ENCODE peak calls at places on chromosomes 2 and 18, in nine cellular contexts. One of them, this sample, is unnamed.

GRCh38 chr2:130391872-130392670 is 36.2 kb downstream of the PTPN18 start:
- DNase-seq in H9: no peak
- DNase-seq in left ventricle myocardium inferior: no peak
- DNase-seq in heart right ventricle: no peak
- DNase-seq in pancreas: no peak
- DNase-seq in esophagus squamous epithelium: no peak
- DNase-seq in lung: no peak
- DNase-seq in fibroblast of lung: peak; percentile 25
- DNase-seq in cardiac muscle cell: peak; percentile 53
- DNase-seq in this sample: no peak

GRCh38 chr2:160513120-160513519 is 19.5 kb upstream of the RBMS1 start:
- DNase-seq in cardiac muscle cell: no peak
- DNase-seq in left ventricle myocardium inferior: no peak
- DNase-seq in H9: no peak
- DNase-seq in heart right ventricle: peak; percentile 29
- DNase-seq in esophagus squamous epithelium: no peak
- DNase-seq in pancreas: no peak
- DNase-seq in lung: no peak
- DNase-seq in fibroblast of lung: no peak
- DNase-seq in this sample: no peak

GRCh38 chr2:207082619-207083018 is 83.1 kb downstream of the KLF7 start:
- DNase-seq in cardiac muscle cell: no peak
- DNase-seq in heart right ventricle: no peak
- DNase-seq in lung: no peak
- DNase-seq in left ventricle myocardium inferior: no peak
- DNase-seq in fibroblast of lung: no peak
- DNase-seq in pancreas: no peak
- DNase-seq in esophagus squamous epithelium: no peak
- DNase-seq in H9: no peak
- DNase-seq in this sample: no peak

GRCh38 chr2:83584674-83585073 is 874.4 kb downstream of the SUCLG1 start:
- DNase-seq in esophagus squamous epithelium: no peak
- DNase-seq in cardiac muscle cell: peak; percentile 11
- DNase-seq in lung: no peak
- DNase-seq in H9: no peak
- DNase-seq in heart right ventricle: no peak
- DNase-seq in left ventricle myocardium inferior: no peak
- DNase-seq in pancreas: no peak
- DNase-seq in fibroblast of lung: peak; percentile 40
- DNase-seq in this sample: no peak

GRCh38 chr2:55459741-55460274 is 40.2 kb upstream of the CCDC88A start:
- DNase-seq in heart right ventricle: no peak
- DNase-seq in left ventricle myocardium inferior: no peak
- DNase-seq in H9: no peak
- DNase-seq in pancreas: no peak
- DNase-seq in fibroblast of lung: no peak
- DNase-seq in lung: no peak
- DNase-seq in cardiac muscle cell: no peak
- DNase-seq in esophagus squamous epithelium: no peak
- DNase-seq in this sample: no peak

GRCh38 chr2:166959556-166959955 is 71.3 kb downstream of the XIRP2 start:
- DNase-seq in lung: no peak
- DNase-seq in fibroblast of lung: no peak
- DNase-seq in cardiac muscle cell: no peak
- DNase-seq in esophagus squamous epithelium: no peak
- DNase-seq in left ventricle myocardium inferior: no peak
- DNase-seq in H9: no peak
- DNase-seq in heart right ventricle: no peak
- DNase-seq in pancreas: no peak
- DNase-seq in this sample: no peak

GRCh38 chr2:236935131-236935530 is 150.6 kb upstream of the COPS8 start:
- DNase-seq in esophagus squamous epithelium: no peak
- DNase-seq in left ventricle myocardium inferior: no peak
- DNase-seq in pancreas: no peak
- DNase-seq in heart right ventricle: no peak
- DNase-seq in H9: no peak
- DNase-seq in fibroblast of lung: no peak
- DNase-seq in cardiac muscle cell: no peak
- DNase-seq in lung: peak; percentile 22
- DNase-seq in this sample: no peak

GRCh38 chr2:175889557-175890355 is 112.3 kb downstream of the LNPK start:
- DNase-seq in heart right ventricle: no peak
- DNase-seq in H9: no peak
- DNase-seq in left ventricle myocardium inferior: no peak
- DNase-seq in cardiac muscle cell: no peak
- DNase-seq in lung: no peak
- DNase-seq in pancreas: no peak
- DNase-seq in esophagus squamous epithelium: no peak
- DNase-seq in fibroblast of lung: no peak
- DNase-seq in this sample: no peak

GRCh38 chr18:77422974-77423373 is 173.3 kb downstream of the GALR1 start:
- DNase-seq in cardiac muscle cell: no peak
- DNase-seq in esophagus squamous epithelium: no peak
- DNase-seq in heart right ventricle: no peak
- DNase-seq in lung: no peak
- DNase-seq in fibroblast of lung: no peak
- DNase-seq in left ventricle myocardium inferior: no peak
- DNase-seq in H9: no peak
- DNase-seq in pancreas: no peak
- DNase-seq in this sample: no peak

GRCh38 chr2:6823111-6823510 is 42.6 kb downstream of the CMPK2 start:
- DNase-seq in H9: no peak
- DNase-seq in cardiac muscle cell: peak; percentile 21
- DNase-seq in lung: no peak
- DNase-seq in left ventricle myocardium inferior: no peak
- DNase-seq in fibroblast of lung: peak; percentile 68
- DNase-seq in pancreas: no peak
- DNase-seq in heart right ventricle: no peak
- DNase-seq in esophagus squamous epithelium: no peak
- DNase-seq in this sample: no peak

GRCh38 chr2:12769492-12770105 is 52.9 kb downstream of the TRIB2 start:
- DNase-seq in esophagus squamous epithelium: no peak
- DNase-seq in H9: no peak
- DNase-seq in fibroblast of lung: no peak
- DNase-seq in heart right ventricle: peak; percentile 65
- DNase-seq in lung: no peak
- DNase-seq in pancreas: no peak
- DNase-seq in left ventricle myocardium inferior: peak; percentile 73
- DNase-seq in cardiac muscle cell: peak; percentile 79
- DNase-seq in this sample: no peak

DNA sequence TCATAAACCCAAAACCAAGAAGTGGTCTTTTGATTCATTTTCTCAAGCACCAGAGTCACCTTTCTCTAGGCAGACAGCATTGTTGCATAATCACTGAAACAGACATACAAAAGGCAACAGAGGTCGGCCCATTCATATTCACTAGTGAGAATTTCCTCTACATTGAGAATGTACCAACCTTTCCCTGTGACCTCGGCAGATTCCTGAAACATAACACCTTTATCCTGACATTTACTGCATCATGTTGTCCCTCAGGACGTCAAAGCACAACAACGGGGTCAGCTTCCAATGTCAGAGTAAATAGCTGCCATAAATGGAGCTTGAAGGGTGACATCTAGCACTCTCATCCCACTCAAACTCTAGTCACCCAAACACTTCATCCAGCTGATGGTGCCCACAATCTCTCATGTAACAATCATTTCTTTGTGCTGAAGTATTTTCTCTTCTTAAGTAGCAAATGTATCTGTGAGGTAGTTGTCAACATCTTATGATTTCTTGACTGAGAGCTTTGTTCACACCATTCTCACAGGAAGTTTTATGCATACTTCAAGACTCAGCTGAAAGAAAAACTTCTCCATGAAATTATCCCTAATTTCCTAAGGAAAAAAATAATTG is 802.6 kb upstream of the CHAC2 start:
- DNase-seq in cardiac muscle cell: no peak
- DNase-seq in fibroblast of lung: no peak
- DNase-seq in pancreas: no peak
- DNase-seq in lung: no peak
- DNase-seq in H9: no peak
- DNase-seq in left ventricle myocardium inferior: no peak
- DNase-seq in heart right ventricle: no peak
- DNase-seq in esophagus squamous epithelium: no peak
- DNase-seq in this sample: no peak
- H3K4me1 ChIP-seq in cardiac muscle cell: no peaks in the 10 kb centered on the region
- H3K4me1 ChIP-seq in fibroblast of lung: no peaks in the 10 kb centered on the region
- H3K4me1 ChIP-seq in pancreas: peaks cover 5% of the 10 kb centered on the region
- H3K4me1 ChIP-seq in lung: no peaks in the 10 kb centered on the region
- H3K4me1 ChIP-seq in H9: peaks cover 3% of the 10 kb centered on the region
- H3K4me1 ChIP-seq in left ventricle myocardium inferior: no peaks in the 10 kb centered on the region
- H3K4me1 ChIP-seq in heart right ventricle: no peaks in the 10 kb centered on the region
- H3K4me1 ChIP-seq in esophagus squamous epithelium: no peaks in the 10 kb centered on the region
- H3K4me1 ChIP-seq in this sample: no peaks in the 10 kb centered on the region

DNA sequence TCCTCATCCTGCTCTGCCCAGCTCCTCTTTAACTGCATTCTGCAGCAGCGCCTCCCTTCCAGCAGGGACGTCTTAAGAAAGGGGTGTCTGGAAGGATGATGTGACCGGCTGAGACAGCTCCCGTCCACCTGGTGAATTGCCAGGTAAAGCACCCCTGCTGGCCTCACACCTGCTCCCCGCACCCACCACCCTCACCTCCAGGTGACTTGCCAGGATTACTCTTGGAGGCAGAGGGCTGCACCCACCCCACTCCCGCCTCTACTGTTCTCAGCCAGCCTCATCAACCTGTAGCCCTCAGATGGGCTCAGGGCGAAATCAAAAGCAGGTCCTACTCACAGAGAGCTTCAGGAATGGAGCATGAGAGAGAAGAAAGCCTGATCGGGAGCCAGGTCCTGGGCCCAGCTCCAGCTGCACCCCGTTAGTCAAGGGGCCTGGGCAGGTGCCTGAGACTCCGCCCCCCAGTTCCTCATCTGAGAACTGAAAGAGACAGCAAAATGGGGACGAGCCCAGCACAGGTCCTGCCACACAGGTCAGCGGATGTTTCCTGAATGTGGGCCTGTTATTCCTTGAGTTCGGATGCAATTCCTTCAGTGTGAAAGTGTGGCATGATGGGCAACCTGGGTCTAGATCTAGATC is 5.6 kb downstream of the ADRA2B start:
- DNase-seq in cardiac muscle cell: no peak
- DNase-seq in heart right ventricle: no peak
- DNase-seq in pancreas: no peak
- DNase-seq in H9: no peak
- DNase-seq in left ventricle myocardium inferior: peak; percentile 12
- DNase-seq in esophagus squamous epithelium: no peak
- DNase-seq in fibroblast of lung: no peak
- DNase-seq in lung: no peak
- DNase-seq in this sample: no peak
- H3K27me3 ChIP-seq in cardiac muscle cell: no peaks in the 10 kb centered on the region
- H3K27me3 ChIP-seq in heart right ventricle: no peaks in the 10 kb centered on the region
- H3K27me3 ChIP-seq in pancreas: no peaks in the 10 kb centered on the region
- H3K27me3 ChIP-seq in H9: no peaks in the 10 kb centered on the region
- H3K27me3 ChIP-seq in left ventricle myocardium inferior: peaks cover under 1% of the 10 kb centered on the region
- H3K27me3 ChIP-seq in esophagus squamous epithelium: no peaks in the 10 kb centered on the region
- H3K27me3 ChIP-seq in fibroblast of lung: peaks cover 22% of the 10 kb centered on the region
- H3K27me3 ChIP-seq in lung: no peaks in the 10 kb centered on the region
- H3K27me3 ChIP-seq in this sample: peaks cover 17% of the 10 kb centered on the region

DNA sequence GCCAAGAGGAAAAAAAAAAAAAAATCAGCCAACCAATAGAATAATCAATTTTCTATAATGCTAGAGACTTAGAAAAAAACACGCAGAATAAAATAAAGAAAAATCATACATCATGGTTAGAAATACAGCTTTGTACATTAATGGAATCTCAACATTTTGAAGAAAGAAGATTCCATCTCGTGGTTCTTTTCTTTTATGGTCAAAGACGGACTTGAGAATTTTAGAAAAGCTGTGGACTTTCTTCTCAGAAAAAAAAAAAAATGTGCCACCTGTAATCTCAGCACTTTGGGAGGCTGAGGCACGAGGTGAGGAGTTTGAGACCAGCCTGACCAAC is 41.8 kb upstream of the ATIC start:
- DNase-seq in fibroblast of lung: no peak
- DNase-seq in pancreas: no peak
- DNase-seq in cardiac muscle cell: no peak
- DNase-seq in lung: no peak
- DNase-seq in esophagus squamous epithelium: no peak
- DNase-seq in left ventricle myocardium inferior: no peak
- DNase-seq in H9: no peak
- DNase-seq in heart right ventricle: no peak
- DNase-seq in this sample: no peak
- TF ChIP-seq CTCF in fibroblast of lung: no peak
- TF ChIP-seq CTCF in pancreas: no peak
- TF ChIP-seq CTCF in cardiac muscle cell: no peak
- TF ChIP-seq CTCF in lung: no peak
- TF ChIP-seq CTCF in esophagus squamous epithelium: no peak
- TF ChIP-seq CTCF in left ventricle myocardium inferior: peak; percentile 5
- TF ChIP-seq CTCF in H9: peak; percentile 8
- TF ChIP-seq CTCF in heart right ventricle: no peak
- TF ChIP-seq CTCF in this sample: no peak

GRCh38 chr2:10786240-10786982 is 26.2 kb downstream of the PDIA6 start:
- DNase-seq in heart right ventricle: no peak
- DNase-seq in cardiac muscle cell: no peak
- DNase-seq in esophagus squamous epithelium: no peak
- DNase-seq in lung: no peak
- DNase-seq in pancreas: no peak
- DNase-seq in H9: no peak
- DNase-seq in fibroblast of lung: no peak
- DNase-seq in left ventricle myocardium inferior: no peak
- DNase-seq in this sample: no peak
- H3K4me1 ChIP-seq in heart right ventricle: no peaks in the 10 kb centered on the region
- H3K4me1 ChIP-seq in cardiac muscle cell: no peaks in the 10 kb centered on the region
- H3K4me1 ChIP-seq in esophagus squamous epithelium: no peaks in the 10 kb centered on the region
- H3K4me1 ChIP-seq in lung: peaks cover 2% of the 10 kb centered on the region
- H3K4me1 ChIP-seq in pancreas: no peaks in the 10 kb centered on the region
- H3K4me1 ChIP-seq in H9: no peaks in the 10 kb centered on the region
- H3K4me1 ChIP-seq in fibroblast of lung: no peaks in the 10 kb centered on the region
- H3K4me1 ChIP-seq in left ventricle myocardium inferior: peaks cover 14% of the 10 kb centered on the region
- H3K4me1 ChIP-seq in this sample: no peaks in the 10 kb centered on the region

GRCh38 chr18:37392648-37393047 is 172.9 kb downstream of the CELF4 start:
- DNase-seq in left ventricle myocardium inferior: no peak
- DNase-seq in lung: no peak
- DNase-seq in pancreas: no peak
- DNase-seq in esophagus squamous epithelium: no peak
- DNase-seq in H9: no peak
- DNase-seq in heart right ventricle: no peak
- DNase-seq in fibroblast of lung: no peak
- DNase-seq in cardiac muscle cell: no peak
- DNase-seq in this sample: no peak
- H3K27me3 ChIP-seq in left ventricle myocardium inferior: peaks cover 33% of the 10 kb centered on the region
- H3K27me3 ChIP-seq in lung: no peaks in the 10 kb centered on the region
- H3K27me3 ChIP-seq in pancreas: no peaks in the 10 kb centered on the region
- H3K27me3 ChIP-seq in esophagus squamous epithelium: no peaks in the 10 kb centered on the region
- H3K27me3 ChIP-seq in H9: peaks cover 7% of the 10 kb centered on the region
- H3K27me3 ChIP-seq in heart right ventricle: no peaks in the 10 kb centered on the region
- H3K27me3 ChIP-seq in fibroblast of lung: peaks cover 2% of the 10 kb centered on the region
- H3K27me3 ChIP-seq in cardiac muscle cell: peaks cover 14% of the 10 kb centered on the region
- H3K27me3 ChIP-seq in this sample: peaks cover 26% of the 10 kb centered on the region